ENCODE peak calls at places on chromosomes 4 and X, in four cellular contexts. T is upper lobe of left lung, D is uterus, K is heart left ventricle. I is an unnamed sample.

GRCh38 chr4:116702949-116703348 is 382.4 kb downstream of the TRAM1L1 start:
- DNase-seq in D (no peak), K (no peak), T (no peak), I (no peak)

GRCh38 chr4:169655401-169655800 is 35.0 kb downstream of the CLCN3 start:
- DNase-seq in D (no peak), K (no peak), T (no peak), I (no peak)

GRCh38 chr4:91758487-91758886 is 545.3 kb upstream of the GRID2 start:
- DNase-seq in T (no peak), K (no peak), D (no peak), I (no peak)

GRCh38 chr4:183142566-183143545 is 43.8 kb downstream of the WWC2 start:
- DNase-seq in K (peak; percentile 73), D (no peak), T (no peak), I (no peak)

GRCh38 chr4:142282870-142283431 is 563.1 kb downstream of the INPP4B start:
- DNase-seq in K (no peak), D (no peak), T (no peak), I (no peak)

GRCh38 chr4:188778880-188779279 is 639.6 kb downstream of the TRIML1 start:
- DNase-seq in K (no peak), D (no peak), T (no peak), I (no peak)

GRCh38 chrX:10725071-10725470 is 104.7 kb upstream of the MID1 start:
- DNase-seq in T (no peak), K (no peak), D (no peak), I (no peak)

GRCh38 chr4:162645381-162645780 is 481.6 kb upstream of the FSTL5 start:
- DNase-seq in D (no peak), K (no peak), T (no peak), I (no peak)

GRCh38 chr4:176788248-176788647 is 4.5 kb downstream of the VEGFC start:
- DNase-seq in T (no peak), D (no peak), K (no peak), I (no peak)

GRCh38 chrX:18793601-18794089 is 86.2 kb downstream of the PPEF1 start:
- DNase-seq in T (no peak), D (no peak), K (no peak), I (no peak)

GRCh38 chr4:127776620-127777019 is 5.5 kb upstream of the HSPA4L start:
- DNase-seq in K (no peak), D (no peak), T (no peak), I (no peak)

GRCh38 chr4:156419080-156419638 is 465.5 kb upstream of the CTSO start:
- DNase-seq in T (no peak), K (no peak), D (peak; percentile 27), I (no peak)

GRCh38 chrX:49191033-49191871 is 5.1 kb upstream of the PRICKLE3 start:
- DNase-seq in T (peak; percentile 89), K (peak; percentile 94), D (peak; percentile 85), I (peak; percentile 84)

GRCh38 chrX:6810796-6811195 is 275.9 kb upstream of the VCX3A start:
- DNase-seq in D (no peak), T (no peak), K (no peak), I (no peak)

GRCh38 chrX:151563449-151563848 is at the start of gene PASD1:
- DNase-seq in T (no peak), D (no peak), K (no peak), I (no peak)

GRCh38 chr4:38759077-38759789 is 23.6 kb downstream of the TLR10 start:
- DNase-seq in D (peak; percentile 71), K (peak; percentile 61), T (no peak), I (peak; percentile 79)
- H3K4me1 ChIP-seq in D (no peaks in the 10 kb centered on the region), K (no peaks in the 10 kb centered on the region), T (no peaks in the 10 kb centered on the region), I (no peaks in the 10 kb centered on the region)

DNA sequence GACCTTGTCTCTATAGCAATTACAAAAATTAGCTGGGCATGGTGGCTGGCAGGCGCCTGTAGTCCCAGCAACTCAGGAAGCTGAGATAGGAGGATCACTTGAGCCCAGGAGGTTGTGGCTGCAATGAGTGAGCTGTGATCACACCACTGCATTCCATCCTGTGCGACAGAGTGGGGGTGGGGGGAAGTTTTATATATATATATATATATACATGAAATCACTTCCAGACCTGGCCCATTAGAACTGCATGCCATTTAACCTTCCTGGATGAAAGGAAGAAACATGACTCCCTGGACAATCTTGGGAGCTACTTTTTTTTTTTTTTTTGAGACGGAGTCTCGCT is 36.8 kb upstream of the SPINK2 start:
- DNase-seq in D (no peak), T (no peak), K (no peak), I (no peak)
- H3K27me3 ChIP-seq in D (no peaks in the 10 kb centered on the region), T (no peaks in the 10 kb centered on the region), K (no peaks in the 10 kb centered on the region), I (no peaks in the 10 kb centered on the region)

DNA sequence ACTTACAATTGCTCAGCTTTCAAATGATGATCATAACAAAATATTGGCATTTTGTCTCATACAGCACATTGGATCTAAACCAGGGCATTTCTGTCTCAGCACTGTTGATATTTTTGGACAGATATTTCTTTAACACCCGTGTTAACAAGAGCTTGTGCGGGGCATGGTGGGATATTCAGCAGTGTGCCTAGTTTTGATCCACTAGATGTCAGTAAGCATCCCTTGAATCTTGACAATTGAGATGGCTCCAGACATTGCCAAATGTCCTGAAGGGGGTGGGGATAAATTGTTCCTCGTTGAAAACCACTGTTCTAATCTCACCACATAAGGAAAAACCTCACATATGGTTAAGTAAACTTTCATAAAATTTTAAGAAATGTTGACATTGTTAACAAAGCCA is 806.3 kb downstream of the STIM2 start:
- DNase-seq in K (no peak), T (no peak), D (no peak), I (no peak)
- TF ChIP-seq CTCF in K (no peak), T (no peak), D (no peak), I (no peak)

GRCh38 chrX:24167719-24168472 is 18.4 kb downstream of the ZFX start:
- DNase-seq in D (no peak), T (no peak), K (no peak), I (no peak)
- H3K4me1 ChIP-seq in D (no peaks in the 10 kb centered on the region), T (no peaks in the 10 kb centered on the region), K (peaks cover 2% of the 10 kb centered on the region), I (peaks cover 9% of the 10 kb centered on the region)

GRCh38 chr4:80206111-80206510 is 8.8 kb downstream of the PRDM8 start:
- DNase-seq in K (no peak), T (no peak), D (no peak), I (no peak)

GRCh38 chr4:80208606-80209005 is 11.3 kb downstream of the PRDM8 start:
- DNase-seq in K (no peak), T (no peak), D (no peak), I (no peak)

GRCh38 chr4:80206541-80207171 is 9.4 kb downstream of the PRDM8 start:
- DNase-seq in T (peak; percentile 58), K (no peak), D (peak; percentile 48), I (no peak)

GRCh38 chr4:80207664-80208063 is 10.4 kb downstream of the PRDM8 start:
- DNase-seq in D (no peak), T (no peak), K (no peak), I (no peak)

DNA sequence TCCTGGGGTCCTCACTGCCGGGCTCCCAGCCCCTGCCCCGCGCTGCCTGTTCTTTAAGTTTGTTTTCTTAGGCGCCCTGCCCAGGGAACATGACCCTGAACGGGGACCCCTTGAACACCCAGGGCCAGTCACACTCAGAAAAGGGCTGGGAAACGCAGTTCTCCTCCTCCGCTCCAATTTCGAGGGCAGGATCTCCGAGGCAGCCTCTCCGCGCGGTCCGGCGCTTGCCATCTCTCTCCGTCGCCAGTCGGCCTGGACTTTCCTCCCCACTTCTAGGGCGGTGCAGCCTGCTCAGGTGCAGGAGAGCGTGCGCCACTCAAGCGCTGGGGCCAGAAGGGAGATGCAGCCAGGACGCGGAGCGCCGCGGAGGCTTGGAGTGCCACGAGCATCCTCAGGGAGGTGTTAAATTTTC is 9.9 kb downstream of the PRDM8 start:
- DNase-seq in K (no peak), T (peak; percentile 81), D (no peak), I (no peak)
- H3K27me3 ChIP-seq in K (no peaks in the 10 kb centered on the region), T (no peaks in the 10 kb centered on the region), D (no peaks in the 10 kb centered on the region), I (no peaks in the 10 kb centered on the region)

DNA sequence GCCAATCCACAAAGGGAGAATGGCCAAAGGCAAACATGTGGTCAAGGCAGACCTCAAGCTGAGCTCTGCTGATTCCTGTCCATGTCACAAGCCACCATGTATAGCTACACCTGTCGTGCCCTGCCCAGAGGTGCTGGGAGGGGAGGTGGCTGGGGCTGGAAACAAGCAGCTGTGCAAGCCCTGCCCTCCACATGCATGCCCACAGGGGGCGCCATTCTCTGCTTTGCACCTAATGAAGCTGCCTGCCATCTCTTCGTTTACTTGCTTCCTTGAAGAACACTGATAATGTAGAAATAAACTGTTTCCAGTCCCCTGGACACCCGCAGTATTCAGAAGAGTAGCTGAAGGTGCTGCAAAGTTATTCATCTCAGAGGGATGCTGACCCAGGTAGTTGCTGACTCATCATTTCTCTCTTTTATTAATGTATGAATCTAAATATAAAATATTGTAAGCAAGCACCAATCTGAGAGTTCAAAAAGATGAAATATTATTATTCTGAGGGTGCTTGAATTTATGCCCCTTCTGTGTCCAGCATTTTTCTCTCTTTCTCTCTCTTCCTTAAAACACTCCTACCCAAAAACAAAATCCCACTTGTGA is 278.6 kb downstream of the ADGRA3 start:
- DNase-seq in D (peak; percentile 16), T (peak; percentile 9), K (no peak), I (peak; percentile 19)
- TF ChIP-seq CTCF in D (no peak), T (no peak), K (no peak), I (no peak)

GRCh38 chr4:7827566-7827965 is 112.1 kb downstream of the AFAP1 start:
- DNase-seq in D (no peak), T (no peak), K (no peak), I (no peak)
- H3K4me1 ChIP-seq in D (no peaks in the 10 kb centered on the region), T (peaks cover 16% of the 10 kb centered on the region), K (peaks cover 35% of the 10 kb centered on the region), I (peaks cover 19% of the 10 kb centered on the region)

GRCh38 chr4:4395849-4396627 is 9.1 kb downstream of the NSG1 start:
- DNase-seq in K (no peak), D (no peak), T (no peak), I (no peak)

GRCh38 chr4:4392501-4393183 is 5.7 kb downstream of the NSG1 start:
- DNase-seq in T (no peak), K (no peak), D (no peak), I (no peak)

GRCh38 chr4:4391866-4392265 is 5.0 kb downstream of the NSG1 start:
- DNase-seq in D (no peak), K (no peak), T (no peak), I (no peak)

GRCh38 chr4:4396628-4397440 is 9.9 kb downstream of the NSG1 start:
- DNase-seq in D (no peak), K (no peak), T (no peak), I (peak; percentile 71)

DNA sequence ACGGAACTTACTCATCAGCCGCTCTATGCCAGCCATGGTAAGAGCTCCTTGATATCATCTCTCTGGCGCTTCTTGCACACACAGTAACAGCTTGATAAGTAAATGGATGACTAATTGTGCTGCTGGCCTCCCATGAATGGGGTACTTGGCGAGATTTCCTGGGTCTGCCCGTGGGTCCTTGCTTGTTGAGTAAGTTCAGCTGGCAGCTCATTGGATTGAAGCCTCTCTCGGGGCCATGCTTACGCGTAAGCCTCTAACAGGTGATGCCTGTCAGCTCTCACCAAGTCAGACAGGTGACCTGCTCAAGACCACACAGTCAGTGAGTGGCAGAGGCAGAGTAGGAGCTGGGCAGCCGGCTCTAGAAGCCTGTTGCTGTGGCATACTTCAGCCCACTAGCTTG is 7.7 kb downstream of the NSG1 start:
- DNase-seq in T (no peak), K (no peak), D (no peak), I (no peak)
- H3K27me3 ChIP-seq in T (no peaks in the 10 kb centered on the region), K (no peaks in the 10 kb centered on the region), D (no peaks in the 10 kb centered on the region), I (no peaks in the 10 kb centered on the region)

GRCh38 chrX:139429913-139430312 is 100.6 kb upstream of the F9 start:
- DNase-seq in T (no peak), K (no peak), D (no peak), I (no peak)
- TF ChIP-seq CTCF in T (no peak), K (no peak), D (no peak), I (no peak)

I was measured in ovary.